ENCODE peak calls at places on chromosomes 4 and X, in eight cellular contexts. A is CD4-positive, alpha-beta memory T cell; D is cardiac muscle cell; Y is transverse colon; O is CD8-positive, alpha-beta memory T cell; Z is left ventricle myocardium inferior; L is heart right ventricle; T is ascending aorta. E is an unnamed sample.

GRCh38 chr4:80257851-80258250 is 8.6 kb upstream of the FGF5 start:
- DNase-seq in A (no peak), D (no peak), Y (no peak), O (no peak), Z (no peak), L (no peak), T (no peak), E (no peak)

GRCh38 chr4:134144337-134144736 is 57.3 kb downstream of the PABPC4L start:
- DNase-seq in A (no peak), D (no peak), Y (no peak), O (no peak), Z (no peak), L (no peak), T (no peak), E (no peak)

GRCh38 chrX:121146059-121146628 is 98.7 kb downstream of the GLUD2 start:
- DNase-seq in A (no peak), D (no peak), Y (no peak), O (no peak), Z (no peak), L (no peak), T (no peak), E (no peak)

GRCh38 chr4:6909970-6910339 is 329 bp downstream of the TBC1D14 start:
- DNase-seq in A (no peak), D (no peak), Y (peak; percentile 39), O (no peak), Z (peak; percentile 56), L (peak; percentile 43), T (no peak), E (no peak)

GRCh38 chr4:21726255-21726815 is 222.2 kb downstream of the KCNIP4 start:
- DNase-seq in A (no peak), D (peak; percentile 63), Y (no peak), O (no peak), Z (no peak), L (no peak), T (no peak), E (no peak)

GRCh38 chr4:156201050-156201449 is 247.4 kb upstream of the CTSO start:
- DNase-seq in A (no peak), D (no peak), Y (no peak), O (no peak), Z (no peak), L (no peak), T (no peak), E (no peak)

GRCh38 chr4:157170321-157170720 is 50.2 kb upstream of the GRIA2 start:
- DNase-seq in A (no peak), D (no peak), Y (no peak), O (no peak), Z (no peak), L (no peak), T (no peak), E (no peak)

GRCh38 chrX:11266329-11266830 is 26.8 kb upstream of the AMELX start:
- DNase-seq in A (no peak), D (no peak), Y (no peak), O (no peak), Z (no peak), L (no peak), T (no peak), E (no peak)

GRCh38 chr4:11427201-11427996 is 1.3 kb downstream of the HS3ST1 start:
- DNase-seq in A (no peak), D (no peak), Y (no peak), O (no peak), Z (no peak), L (peak; percentile 14), T (no peak), E (peak; percentile 58)

GRCh38 chr4:38065181-38065580 is 105.0 kb downstream of the PTTG2 start:
- DNase-seq in A (no peak), D (no peak), Y (no peak), O (no peak), Z (no peak), L (no peak), T (no peak), E (no peak)

GRCh38 chrX:758917-759316 is 128.3 kb downstream of the SHOX start:
- DNase-seq in A (no peak), D (no peak), Y (no peak), O (no peak), Z (no peak), L (no peak), T (no peak), E (no peak)

GRCh38 chr4:128571747-128572146 is 237.8 kb upstream of the JADE1 start:
- DNase-seq in A (no peak), D (peak; percentile 94), Y (peak; percentile 17), O (no peak), Z (no peak), L (no peak), T (peak; percentile 85), E (peak; percentile 53)

GRCh38 chr4:56741595-56741994 is 60.5 kb upstream of the HOPX start:
- DNase-seq in A (no peak), D (no peak), Y (no peak), O (no peak), Z (no peak), L (no peak), T (no peak), E (no peak)

GRCh38 chrX:40148189-40148438 is 50.4 kb upstream of the BCOR start:
- DNase-seq in A (no peak), D (no peak), Y (no peak), O (no peak), Z (no peak), L (no peak), T (no peak), E (no peak)

GRCh38 chrX:40147399-40148188 is 49.8 kb upstream of the BCOR start:
- DNase-seq in A (no peak), D (no peak), Y (no peak), O (no peak), Z (no peak), L (no peak), T (no peak), E (no peak)

GRCh38 chrX:40150503-40150902 is 52.7 kb upstream of the BCOR start:
- DNase-seq in A (no peak), D (no peak), Y (no peak), O (no peak), Z (no peak), L (no peak), T (no peak), E (no peak)

GRCh38 chrX:40148439-40149285 is 50.9 kb upstream of the BCOR start:
- DNase-seq in A (no peak), D (peak; percentile 41), Y (peak; percentile 54), O (no peak), Z (no peak), L (no peak), T (no peak), E (no peak)

DNA sequence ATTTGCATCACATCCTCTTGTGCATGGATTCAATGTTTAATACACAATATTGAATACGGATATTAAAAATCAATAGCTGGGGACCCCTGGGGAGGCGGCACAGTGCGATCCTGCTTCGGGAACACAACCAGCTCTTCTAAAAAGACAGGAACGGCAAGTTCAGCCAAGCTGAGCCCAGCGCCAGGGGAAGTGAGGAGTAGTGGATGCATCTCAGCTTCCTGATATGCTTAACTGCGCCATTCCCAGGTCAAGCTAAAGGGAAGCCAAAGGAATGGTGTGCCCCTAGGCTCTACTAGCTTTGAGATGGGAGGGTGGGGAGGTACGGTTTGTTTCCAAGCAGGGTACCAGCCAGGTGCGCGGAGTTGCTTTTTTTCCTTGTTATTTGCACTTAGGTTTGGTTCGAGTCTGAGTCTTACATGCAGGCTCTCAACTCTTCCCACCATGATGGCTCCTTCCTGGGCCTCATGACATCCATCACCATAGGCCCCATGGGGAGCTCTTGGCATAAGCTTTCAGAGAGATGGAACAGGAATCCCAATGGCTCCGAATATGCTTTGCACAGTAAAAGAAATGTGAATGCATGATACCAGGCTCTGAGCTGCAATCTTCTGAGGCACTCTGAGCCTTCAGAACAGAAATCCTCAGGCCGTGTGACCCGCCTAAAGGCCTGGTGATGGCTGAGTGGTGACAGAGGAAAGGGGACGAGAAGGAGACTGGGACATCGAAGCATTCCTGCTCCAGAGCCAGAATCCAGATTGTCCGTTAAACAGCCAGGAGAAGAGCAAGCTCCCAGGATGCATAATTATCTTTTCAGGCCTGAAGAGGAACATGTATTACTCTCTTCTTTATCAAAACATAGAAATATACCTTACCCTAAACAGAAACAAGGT is 51.8 kb upstream of the BCOR start:
- DNase-seq in A (no peak), D (no peak), Y (no peak), O (no peak), Z (no peak), L (no peak), T (no peak), E (peak; percentile 42)
- H3K4me3 ChIP-seq in A (no peak overlapping the region), D (no peak overlapping the region), Y (no peak overlapping the region), O (no peak overlapping the region), Z (no peak overlapping the region), L (no peak overlapping the region), T (no peak overlapping the region), E (no peak overlapping the region)

GRCh38 chr4:18294846-18295245 is 273.3 kb upstream of the LCORL start:
- DNase-seq in A (no peak), D (no peak), Y (no peak), O (no peak), Z (no peak), L (no peak), T (no peak), E (no peak)
- H3K9me3 ChIP-seq in A (no peaks in the 10 kb centered on the region), D (no peaks in the 10 kb centered on the region), Y (no peaks in the 10 kb centered on the region), O (no peaks in the 10 kb centered on the region), Z (no peaks in the 10 kb centered on the region), L (no peaks in the 10 kb centered on the region), T (no peaks in the 10 kb centered on the region), E (no peaks in the 10 kb centered on the region)

GRCh38 chr4:183450108-183450507 is 5.7 kb downstream of the CDKN2AIP start:
- DNase-seq in A (no peak), D (no peak), Y (no peak), O (no peak), Z (no peak), L (no peak), T (no peak), E (no peak)

GRCh38 chr4:183449193-183449888 is 4.9 kb downstream of the CDKN2AIP start:
- DNase-seq in A (no peak), D (peak; percentile 83), Y (no peak), O (no peak), Z (no peak), L (no peak), T (no peak), E (no peak)

GRCh38 chr4:183448436-183448835 is 4.0 kb downstream of the CDKN2AIP start:
- DNase-seq in A (no peak), D (peak; percentile 25), Y (no peak), O (no peak), Z (no peak), L (no peak), T (no peak), E (no peak)

GRCh38 chr4:183444953-183445543 is 612 bp downstream of the CDKN2AIP start:
- DNase-seq in A (no peak), D (peak; percentile 18), Y (peak; percentile 52), O (no peak), Z (peak; percentile 45), L (peak; percentile 46), T (peak; percentile 75), E (peak; percentile 80)

DNA sequence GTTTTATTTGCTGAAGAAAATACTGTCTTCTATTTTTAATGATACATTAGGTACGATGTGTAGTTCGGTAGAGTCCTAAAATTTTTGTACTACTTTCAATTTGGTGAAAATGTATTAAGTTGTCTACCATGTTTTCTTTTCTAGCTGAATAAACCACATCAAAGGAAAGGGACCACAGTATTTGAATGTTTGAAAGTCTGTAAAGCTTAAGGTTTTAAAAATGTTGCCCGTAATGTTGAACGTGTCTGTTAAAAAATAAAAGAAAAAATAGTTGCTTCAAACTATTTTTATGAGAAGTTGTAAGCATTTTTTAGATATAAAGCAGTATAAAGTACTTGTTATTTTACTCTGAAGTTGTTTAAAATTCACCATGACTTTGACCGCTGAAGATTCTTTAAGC is 3.2 kb downstream of the CDKN2AIP start:
- DNase-seq in A (peak; percentile 39), D (no peak), Y (no peak), O (peak; percentile 38), Z (no peak), L (no peak), T (no peak), E (no peak)
- H3K4me3 ChIP-seq in A (no peak overlapping the region), D (no peak overlapping the region), Y (no peak overlapping the region), O (no peak overlapping the region), Z (no peak overlapping the region), L (no peak overlapping the region), T (no peak overlapping the region), E (no peak overlapping the region)

GRCh38 chr4:64230709-64231310 is 178.4 kb downstream of the TECRL start:
- DNase-seq in A (no peak), D (peak; percentile 10), Y (no peak), O (no peak), Z (no peak), L (no peak), T (no peak), E (no peak)
- H3K9me3 ChIP-seq in A (no peaks in the 10 kb centered on the region), D (peaks cover 10% of the 10 kb centered on the region), Y (peaks cover 33% of the 10 kb centered on the region), O (peaks cover 4% of the 10 kb centered on the region), Z (peaks cover 91% of the 10 kb centered on the region), L (peaks cover 23% of the 10 kb centered on the region), T (peaks cover 21% of the 10 kb centered on the region), E (peaks cover 5% of the 10 kb centered on the region)